ENCODE peak calls at places on chromosomes 11 and 22, in six cellular contexts. O is IMR-90, R is trophoblast cell, I is H9, S is mesendoderm, D is H1. P is an unnamed sample.

GRCh38 chr11:70733327-70734325 is 335.3 kb downstream of the CTTN start:
- DNase-seq in I (no peak), S (no peak), O (no peak), R (no peak), D (no peak), P (no peak)

GRCh38 chr22:50445071-50445879 is 29.6 kb downstream of the SBF1 start:
- DNase-seq in R (no peak), D (no peak), O (no peak), I (no peak), S (no peak), P (no peak)

GRCh38 chr11:129643031-129643721 is 172.5 kb upstream of the TMEM45B start:
- DNase-seq in I (no peak), D (no peak), O (peak; percentile 74), R (no peak), S (no peak), P (peak; percentile 87)

GRCh38 chr22:43152355-43153071 is 1.2 kb downstream of the TSPO start:
- DNase-seq in D (peak; percentile 65), O (peak; percentile 22), I (no peak), R (peak; percentile 29), S (peak; percentile 11), P (peak; percentile 55)

GRCh38 chr22:44361391-44362126 is 48.8 kb upstream of the SHISAL1 start:
- DNase-seq in D (no peak), I (no peak), S (no peak), O (no peak), R (no peak), P (no peak)

GRCh38 chr11:115153731-115154354 is 350.4 kb downstream of the CADM1 start:
- DNase-seq in O (no peak), D (no peak), S (no peak), I (no peak), R (no peak), P (no peak)

GRCh38 chr11:122248130-122248529 is 132.1 kb upstream of the BLID start:
- DNase-seq in I (no peak), R (no peak), S (no peak), O (no peak), D (no peak), P (no peak)

GRCh38 chr22:30435674-30436126 is 10.1 kb downstream of the MTFP1 start:
- DNase-seq in I (no peak), D (no peak), O (no peak), R (no peak), S (no peak), P (no peak)

GRCh38 chr11:19703211-19703610 is 9.4 kb upstream of the NAV2 start:
- DNase-seq in S (no peak), I (no peak), R (peak; percentile 81), O (peak; percentile 36), D (no peak), P (peak; percentile 11)

GRCh38 chr22:24157783-24158170 is 23.5 kb upstream of the SUSD2 start:
- DNase-seq in S (no peak), I (no peak), O (no peak), D (no peak), R (no peak), P (no peak)

GRCh38 chr22:35703861-35704584 is 13.6 kb upstream of the APOL5 start:
- DNase-seq in O (peak; percentile 6), D (no peak), I (no peak), S (no peak), R (no peak), P (peak; percentile 18)

GRCh38 chr11:130830563-130830950 is 85.7 kb downstream of the SNX19 start:
- DNase-seq in I (no peak), D (no peak), R (peak; percentile 26), O (no peak), S (no peak), P (no peak)

GRCh38 chr11:33027233-33027632 is 11.6 kb downstream of the DEPDC7 start:
- DNase-seq in R (no peak), I (no peak), D (no peak), S (no peak), O (peak; percentile 43), P (no peak)

GRCh38 chr22:23550049-23550650 is 29.9 kb downstream of the IGLL1 start:
- DNase-seq in O (no peak), S (no peak), D (no peak), I (no peak), R (no peak), P (no peak)

GRCh38 chr11:116644948-116645305 is 127.9 kb downstream of the BUD13 start:
- DNase-seq in I (peak; percentile 72), R (no peak), S (peak; percentile 74), D (no peak), O (no peak), P (no peak)

GRCh38 chr11:110891411-110891810 is 179.2 kb upstream of the ARHGAP20 start:
- DNase-seq in O (peak; percentile 89), S (no peak), R (no peak), I (no peak), D (no peak), P (peak; percentile 44)

GRCh38 chr22:22981670-22982571 is 88.4 kb upstream of the GNAZ start:
- DNase-seq in O (no peak), I (no peak), D (no peak), R (no peak), S (peak; percentile 20), P (no peak)

GRCh38 chr22:50731811-50732624 is 6.0 kb upstream of the ACR start:
- DNase-seq in O (peak; percentile 31), R (peak; percentile 29), D (peak; percentile 62), I (no peak), S (no peak), P (peak; percentile 34)

GRCh38 chr11:17658211-17658610 is 61.2 kb upstream of the MYOD1 start:
- DNase-seq in S (no peak), R (no peak), O (no peak), D (no peak), I (no peak), P (no peak)

GRCh38 chr11:120030411-120030810 is 107.5 kb downstream of the TRIM29 start:
- DNase-seq in D (peak; percentile 40), S (no peak), R (no peak), O (no peak), I (peak; percentile 20), P (no peak)

GRCh38 chr11:120034176-120034575 is 103.7 kb downstream of the TRIM29 start:
- DNase-seq in O (no peak), D (peak; percentile 41), I (no peak), R (no peak), S (no peak), P (no peak)

GRCh38 chr11:120032766-120033390 is 105.0 kb downstream of the TRIM29 start:
- DNase-seq in O (no peak), R (no peak), I (peak; percentile 20), D (peak; percentile 27), S (no peak), P (no peak)

GRCh38 chr11:120031156-120031555 is 106.8 kb downstream of the TRIM29 start:
- DNase-seq in S (no peak), R (no peak), D (no peak), I (no peak), O (no peak), P (no peak)

GRCh38 chr11:120031612-120032600 is 106.0 kb downstream of the TRIM29 start:
- DNase-seq in R (no peak), S (no peak), O (no peak), I (no peak), D (peak; percentile 39), P (no peak)
- H3K9ac ChIP-seq in R (no peak overlapping the region), S (no peak overlapping the region), O (no peak overlapping the region), I (no peak overlapping the region), D (no peak overlapping the region), P (no peak overlapping the region)

DNA sequence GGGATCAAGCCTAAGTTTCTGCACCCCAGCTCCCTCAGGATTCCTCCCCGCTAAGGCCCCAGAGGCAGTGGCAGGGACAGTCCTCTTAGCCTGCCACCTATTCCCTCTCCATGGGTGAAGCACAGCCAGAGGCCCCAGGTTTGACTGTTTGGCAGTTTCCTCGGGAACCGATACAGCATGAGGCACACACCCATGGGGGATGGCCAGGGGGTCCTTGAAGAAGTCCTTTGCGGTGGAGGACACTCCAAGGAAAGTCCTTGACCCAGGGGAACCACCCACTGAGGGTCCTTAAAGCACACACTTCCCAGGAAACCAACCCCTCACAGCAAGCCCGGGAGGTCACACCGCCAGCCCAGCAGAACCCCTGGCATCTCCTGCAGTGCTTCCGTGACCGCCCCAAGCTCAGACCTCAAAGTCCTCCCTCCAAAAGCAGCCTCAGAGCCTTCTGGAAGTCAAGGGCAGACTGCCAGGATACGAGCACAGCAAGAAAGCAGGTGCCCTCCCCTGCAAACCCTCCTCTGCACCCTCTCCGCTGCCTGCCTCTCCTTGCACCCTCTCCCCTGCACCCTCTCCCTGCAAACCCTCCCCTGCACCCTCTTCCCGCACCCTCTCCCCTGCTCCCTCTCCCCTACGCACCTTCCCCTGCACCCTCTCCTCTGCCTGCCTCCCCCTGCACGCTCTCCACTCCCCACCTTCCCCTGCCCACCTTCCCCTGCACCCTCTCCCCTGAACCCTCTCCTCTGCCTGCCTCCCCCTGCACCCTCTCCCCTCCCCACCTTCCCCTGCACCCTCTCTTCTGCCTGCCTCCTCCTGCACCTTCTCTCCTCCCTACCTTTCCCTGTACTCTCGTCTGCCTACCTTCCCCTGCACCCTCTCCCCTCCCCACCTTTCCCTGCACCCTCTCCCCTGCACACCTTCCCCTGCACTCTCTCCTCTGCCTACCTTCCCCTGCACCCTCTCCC is 1.4 kb downstream of the SIGIRR start:
- DNase-seq in R (no peak), O (no peak), I (no peak), D (peak; percentile 45), S (no peak), P (no peak)
- H2BK5ac ChIP-seq in R (no peak overlapping the region), O (no peak overlapping the region), I (no peak overlapping the region), D (no peak overlapping the region), S (no peak overlapping the region), P (no peak overlapping the region)

DNA sequence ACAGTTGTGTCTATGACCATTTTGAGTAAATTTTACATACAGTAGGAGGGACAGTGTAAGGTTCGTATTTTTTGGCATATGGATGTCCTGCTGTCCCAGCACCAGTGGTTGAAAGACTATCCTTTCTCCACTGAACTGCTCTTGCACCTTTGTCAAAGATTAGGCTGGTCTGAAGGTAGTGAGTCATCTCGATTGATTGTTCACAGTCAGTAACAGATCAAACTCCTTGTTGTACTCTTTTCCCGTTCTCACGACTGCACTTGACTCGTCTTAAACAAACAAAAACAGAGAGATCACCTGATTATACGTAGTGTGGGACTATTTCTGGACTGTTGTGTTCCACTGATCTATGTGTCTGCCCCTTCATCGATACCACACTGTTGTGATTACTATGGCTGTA is 77.1 kb downstream of the DGCR2 start:
- DNase-seq in D (no peak), R (no peak), I (no peak), O (peak; percentile 8), S (no peak), P (no peak)
- H3K9ac ChIP-seq in D (no peak overlapping the region), R (no peak overlapping the region), I (no peak overlapping the region), O (no peak overlapping the region), S (no peak overlapping the region), P (no peak overlapping the region)

DNA sequence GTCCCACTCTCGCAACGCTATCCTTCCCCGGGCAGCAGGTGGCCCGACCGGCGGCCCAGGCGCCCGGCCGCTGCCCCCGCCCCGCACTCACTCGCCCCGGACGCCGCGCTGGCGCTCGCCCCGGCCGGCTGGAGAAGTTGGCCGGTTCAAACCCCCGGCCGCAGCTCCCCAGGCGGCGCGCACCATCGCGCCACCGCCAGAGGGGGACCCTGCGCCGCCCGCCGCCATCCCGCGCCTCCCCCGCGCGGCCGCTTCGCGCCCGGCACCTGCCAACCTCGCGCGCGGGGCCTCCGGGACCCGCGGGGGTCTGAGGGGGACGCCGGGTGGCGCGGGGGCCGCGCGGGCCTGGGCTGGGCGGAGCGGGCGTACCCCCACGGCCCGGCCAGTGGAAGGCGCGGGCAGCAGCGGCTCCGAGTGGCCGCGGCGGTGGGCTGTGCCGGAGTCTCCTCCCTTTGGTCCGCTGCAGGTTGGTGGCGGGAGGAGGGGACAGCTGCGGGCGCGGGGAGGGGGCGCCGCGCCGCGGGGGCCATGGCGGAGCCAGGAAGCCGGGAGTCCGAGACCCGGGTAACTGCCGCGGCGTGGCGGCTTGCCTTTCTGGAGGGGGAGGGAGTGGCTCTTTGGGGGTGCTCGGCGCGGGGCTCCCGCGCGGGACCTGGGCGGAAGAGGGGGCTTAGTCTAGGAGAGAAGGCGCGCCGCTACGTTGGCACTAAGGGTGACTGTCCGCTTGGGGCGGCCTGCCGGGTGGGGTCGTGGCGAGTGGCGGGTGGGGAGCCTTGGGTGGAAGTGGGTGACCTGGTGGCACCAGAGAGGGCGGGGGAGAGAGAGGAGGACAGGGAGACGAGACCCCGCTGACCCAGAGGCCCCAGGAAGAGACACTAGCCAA is at the start of the genes MPST and TST:
- DNase-seq in S (peak; percentile 77), O (peak; percentile 61), D (peak; percentile 79), R (peak; percentile 71), I (peak; percentile 74), P (peak; percentile 72)
- H2BK5ac ChIP-seq in S (no peak within 1 kb of the TSS), O (peak within 1 kb of the TSS; percentile 93), D (peak within 1 kb of the TSS; percentile 83), R (peak within 1 kb of the TSS; percentile 78), I (no peak within 1 kb of the TSS), P (peak within 1 kb of the TSS; percentile 99)

P was measured in mesenchymal stem cell.